ENCODE peak calls at places on chromosome 9, in six cellular contexts. One of them, this sample, is unnamed.

GRCh38 chr9:97501177-97501971 is at the start of gene TMOD1:
- DNase-seq in GM23248: peak; percentile 66
- DNase-seq in hypothalamus: peak; percentile 64
- DNase-seq in NCI-H774: peak; percentile 58
- DNase-seq in GM18507: peak; percentile 77
- DNase-seq in EH: peak; percentile 59
- DNase-seq in this sample: peak; percentile 34

GRCh38 chr9:2962471-2963172 is 118.7 kb upstream of the PUM3 start:
- DNase-seq in GM18507: no peak
- DNase-seq in GM23248: no peak
- DNase-seq in hypothalamus: no peak
- DNase-seq in EH: no peak
- DNase-seq in NCI-H774: no peak
- DNase-seq in this sample: no peak

GRCh38 chr9:120851386-120851922 is 8.7 kb upstream of the PSMD5 start:
- DNase-seq in EH: no peak
- DNase-seq in GM23248: no peak
- DNase-seq in GM18507: no peak
- DNase-seq in hypothalamus: no peak
- DNase-seq in NCI-H774: no peak
- DNase-seq in this sample: no peak

GRCh38 chr9:113678119-113678861 is 197.8 kb upstream of the ZNF618 start:
- DNase-seq in EH: no peak
- DNase-seq in GM18507: no peak
- DNase-seq in NCI-H774: no peak
- DNase-seq in hypothalamus: no peak
- DNase-seq in GM23248: no peak
- DNase-seq in this sample: no peak

GRCh38 chr9:135244751-135245221 is 157.3 kb downstream of the OLFM1 start:
- DNase-seq in hypothalamus: no peak
- DNase-seq in NCI-H774: no peak
- DNase-seq in GM23248: no peak
- DNase-seq in GM18507: no peak
- DNase-seq in EH: no peak
- DNase-seq in this sample: no peak

GRCh38 chr9:82168585-82168984 is 180.0 kb downstream of the SPATA31D1 start:
- DNase-seq in GM23248: peak; percentile 13
- DNase-seq in hypothalamus: no peak
- DNase-seq in EH: peak; percentile 20
- DNase-seq in NCI-H774: no peak
- DNase-seq in GM18507: no peak
- DNase-seq in this sample: peak; percentile 57

GRCh38 chr9:116594552-116594951 is 92.6 kb upstream of the TRIM32 start:
- DNase-seq in NCI-H774: no peak
- DNase-seq in EH: peak; percentile 91
- DNase-seq in GM18507: no peak
- DNase-seq in GM23248: peak; percentile 95
- DNase-seq in hypothalamus: no peak
- DNase-seq in this sample: peak; percentile 94

GRCh38 chr9:137431416-137431931 is 8.3 kb downstream of the NOXA1 start:
- DNase-seq in hypothalamus: no peak
- DNase-seq in GM18507: no peak
- DNase-seq in GM23248: no peak
- DNase-seq in EH: no peak
- DNase-seq in NCI-H774: no peak
- DNase-seq in this sample: no peak

GRCh38 chr9:116430849-116431248 is 256.3 kb upstream of the TRIM32 start:
- DNase-seq in hypothalamus: no peak
- DNase-seq in GM23248: no peak
- DNase-seq in EH: no peak
- DNase-seq in GM18507: no peak
- DNase-seq in NCI-H774: no peak
- DNase-seq in this sample: no peak

GRCh38 chr9:94812343-94812742 is 85.8 kb downstream of the AOPEP start:
- DNase-seq in GM18507: no peak
- DNase-seq in EH: peak; percentile 85
- DNase-seq in NCI-H774: no peak
- DNase-seq in GM23248: peak; percentile 77
- DNase-seq in hypothalamus: no peak
- DNase-seq in this sample: peak; percentile 77

GRCh38 chr9:107024193-107024592 is 161.2 kb downstream of the ZNF462 start:
- DNase-seq in NCI-H774: no peak
- DNase-seq in EH: no peak
- DNase-seq in hypothalamus: no peak
- DNase-seq in GM18507: no peak
- DNase-seq in GM23248: no peak
- DNase-seq in this sample: no peak

GRCh38 chr9:126125577-126125976 is 201.1 kb upstream of the MVB12B start:
- DNase-seq in EH: peak; percentile 9
- DNase-seq in NCI-H774: no peak
- DNase-seq in GM23248: no peak
- DNase-seq in hypothalamus: no peak
- DNase-seq in GM18507: no peak
- DNase-seq in this sample: no peak

GRCh38 chr9:83166369-83166768 is 103.4 kb upstream of the RASEF start:
- DNase-seq in GM18507: no peak
- DNase-seq in EH: no peak
- DNase-seq in NCI-H774: peak; percentile 47
- DNase-seq in hypothalamus: no peak
- DNase-seq in GM23248: no peak
- DNase-seq in this sample: no peak

This sample was measured in IMR-90.